ENCODE peak calls at places on chromosome 11, in four cellular contexts. One of them, this sample, is unnamed.

GRCh38 chr11:107732327-107733051 is 20.6 kb upstream of the SLN start:
- DNase-seq in brain microvascular endothelial cell: no peak
- DNase-seq in stomach: no peak
- DNase-seq in bronchial epithelial cell: no peak
- DNase-seq in this sample: no peak

GRCh38 chr11:114604179-114604813 is 8.7 kb upstream of the NXPE4 start:
- DNase-seq in brain microvascular endothelial cell: no peak
- DNase-seq in stomach: no peak
- DNase-seq in bronchial epithelial cell: no peak
- DNase-seq in this sample: no peak

GRCh38 chr11:36056160-36056751 is 112.4 kb downstream of the LDLRAD3 start:
- DNase-seq in brain microvascular endothelial cell: peak
- DNase-seq in stomach: no peak
- DNase-seq in bronchial epithelial cell: peak
- DNase-seq in this sample: no peak

GRCh38 chr11:61745796-61746653 is 6.4 kb upstream of the MYRF start:
- DNase-seq in brain microvascular endothelial cell: no peak
- DNase-seq in stomach: no peak
- DNase-seq in bronchial epithelial cell: no peak
- DNase-seq in this sample: no peak

GRCh38 chr11:77038825-77039326 is 4.7 kb downstream of the B3GNT6 start:
- DNase-seq in brain microvascular endothelial cell: no peak
- DNase-seq in stomach: no peak
- DNase-seq in bronchial epithelial cell: no peak
- DNase-seq in this sample: no peak

GRCh38 chr11:2327032-2327431 is 25.2 kb downstream of the TSPAN32 start:
- DNase-seq in brain microvascular endothelial cell: no peak
- DNase-seq in stomach: no peak
- DNase-seq in bronchial epithelial cell: peak
- DNase-seq in this sample: no peak

GRCh38 chr11:44082645-44083044 is 12.8 kb upstream of the EXT2 start:
- DNase-seq in brain microvascular endothelial cell: no peak
- DNase-seq in stomach: no peak
- DNase-seq in bronchial epithelial cell: no peak
- DNase-seq in this sample: no peak

GRCh38 chr11:94243571-94244229 is 60.7 kb upstream of the IZUMO1R start:
- DNase-seq in brain microvascular endothelial cell: no peak
- DNase-seq in stomach: no peak
- DNase-seq in bronchial epithelial cell: no peak
- DNase-seq in this sample: no peak

GRCh38 chr11:2460540-2461252 is 15.9 kb downstream of the KCNQ1 start:
- DNase-seq in brain microvascular endothelial cell: no peak
- DNase-seq in stomach: peak
- DNase-seq in bronchial epithelial cell: no peak
- DNase-seq in this sample: no peak

GRCh38 chr11:117909611-117910382 is 19.4 kb downstream of the TMPRSS13 start:
- DNase-seq in brain microvascular endothelial cell: no peak
- DNase-seq in stomach: no peak
- DNase-seq in bronchial epithelial cell: no peak
- DNase-seq in this sample: no peak

GRCh38 chr11:45660717-45661416 is 4.6 kb downstream of the CHST1 start:
- DNase-seq in brain microvascular endothelial cell: no peak
- DNase-seq in stomach: no peak
- DNase-seq in bronchial epithelial cell: no peak
- DNase-seq in this sample: no peak

GRCh38 chr11:70203749-70204465 is 811 bp downstream of the FADD start:
- DNase-seq in brain microvascular endothelial cell: peak
- DNase-seq in stomach: peak
- DNase-seq in bronchial epithelial cell: peak
- DNase-seq in this sample: peak

GRCh38 chr11:78351193-78351592 is 66.4 kb downstream of the GAB2 start:
- DNase-seq in brain microvascular endothelial cell: no peak
- DNase-seq in stomach: no peak
- DNase-seq in bronchial epithelial cell: no peak
- DNase-seq in this sample: no peak

GRCh38 chr11:100546714-100547113 is 140.4 kb upstream of the ARHGAP42 start:
- DNase-seq in brain microvascular endothelial cell: peak
- DNase-seq in stomach: no peak
- DNase-seq in bronchial epithelial cell: peak
- DNase-seq in this sample: no peak

GRCh38 chr11:57502870-57503269 is 12.6 kb downstream of the SLC43A1 start:
- DNase-seq in brain microvascular endothelial cell: no peak
- DNase-seq in stomach: no peak
- DNase-seq in bronchial epithelial cell: no peak
- DNase-seq in this sample: no peak

GRCh38 chr11:72189448-72190250 is 2.3 kb upstream of the FOLR1 start:
- DNase-seq in brain microvascular endothelial cell: no peak
- DNase-seq in stomach: no peak
- DNase-seq in bronchial epithelial cell: no peak
- DNase-seq in this sample: no peak

GRCh38 chr11:83721286-83721685 is 435.1 kb upstream of the CCDC90B start:
- DNase-seq in brain microvascular endothelial cell: no peak
- DNase-seq in stomach: no peak
- DNase-seq in bronchial epithelial cell: peak
- DNase-seq in this sample: no peak

GRCh38 chr11:48022445-48022844 is 42.1 kb downstream of the PTPRJ start:
- DNase-seq in brain microvascular endothelial cell: no peak
- DNase-seq in stomach: no peak
- DNase-seq in bronchial epithelial cell: no peak
- DNase-seq in this sample: no peak

GRCh38 chr11:125745979-125746378 is at the start of gene PATE1:
- DNase-seq in brain microvascular endothelial cell: no peak
- DNase-seq in stomach: no peak
- DNase-seq in bronchial epithelial cell: no peak
- DNase-seq in this sample: no peak

GRCh38 chr11:17574141-17574798 is 27.2 kb downstream of the OTOG start:
- DNase-seq in brain microvascular endothelial cell: no peak
- DNase-seq in stomach: no peak
- DNase-seq in bronchial epithelial cell: no peak
- DNase-seq in this sample: no peak

GRCh38 chr11:24760681-24761080 is 263.8 kb downstream of the LUZP2 start:
- DNase-seq in brain microvascular endothelial cell: no peak
- DNase-seq in stomach: no peak
- DNase-seq in bronchial epithelial cell: peak
- DNase-seq in this sample: peak

GRCh38 chr11:73194593-73194992 is 23.5 kb upstream of the P2RY2 start:
- DNase-seq in brain microvascular endothelial cell: no peak
- DNase-seq in stomach: no peak
- DNase-seq in bronchial epithelial cell: peak
- DNase-seq in this sample: no peak

GRCh38 chr11:73196576-73196975 is 21.5 kb upstream of the P2RY2 start:
- DNase-seq in brain microvascular endothelial cell: no peak
- DNase-seq in stomach: no peak
- DNase-seq in bronchial epithelial cell: no peak
- DNase-seq in this sample: no peak

GRCh38 chr11:73197348-73197747 is 20.7 kb upstream of the P2RY2 start:
- DNase-seq in brain microvascular endothelial cell: no peak
- DNase-seq in stomach: no peak
- DNase-seq in bronchial epithelial cell: peak
- DNase-seq in this sample: no peak

GRCh38 chr11:73194034-73194507 is 24.0 kb upstream of the P2RY2 start:
- DNase-seq in brain microvascular endothelial cell: no peak
- DNase-seq in stomach: no peak
- DNase-seq in bronchial epithelial cell: peak
- DNase-seq in this sample: no peak

GRCh38 chr11:73195191-73196007 is 22.7 kb upstream of the P2RY2 start:
- DNase-seq in brain microvascular endothelial cell: peak
- DNase-seq in stomach: peak
- DNase-seq in bronchial epithelial cell: peak
- DNase-seq in this sample: no peak
- H3K4me3 ChIP-seq in brain microvascular endothelial cell: no peak
- H3K4me3 ChIP-seq in stomach: no peak
- H3K4me3 ChIP-seq in bronchial epithelial cell: no peak
- H3K4me3 ChIP-seq in this sample: no peak

GRCh38 chr11:19553683-19554333 is 158.8 kb upstream of the NAV2 start:
- DNase-seq in brain microvascular endothelial cell: peak
- DNase-seq in stomach: peak
- DNase-seq in bronchial epithelial cell: peak
- DNase-seq in this sample: peak

GRCh38 chr11:19555266-19555665 is 157.4 kb upstream of the NAV2 start:
- DNase-seq in brain microvascular endothelial cell: no peak
- DNase-seq in stomach: no peak
- DNase-seq in bronchial epithelial cell: no peak
- DNase-seq in this sample: no peak

GRCh38 chr11:19551454-19551853 is 161.2 kb upstream of the NAV2 start:
- DNase-seq in brain microvascular endothelial cell: no peak
- DNase-seq in stomach: no peak
- DNase-seq in bronchial epithelial cell: no peak
- DNase-seq in this sample: no peak

GRCh38 chr11:19552684-19553083 is 160.0 kb upstream of the NAV2 start:
- DNase-seq in brain microvascular endothelial cell: no peak
- DNase-seq in stomach: no peak
- DNase-seq in bronchial epithelial cell: no peak
- DNase-seq in this sample: no peak

DNA sequence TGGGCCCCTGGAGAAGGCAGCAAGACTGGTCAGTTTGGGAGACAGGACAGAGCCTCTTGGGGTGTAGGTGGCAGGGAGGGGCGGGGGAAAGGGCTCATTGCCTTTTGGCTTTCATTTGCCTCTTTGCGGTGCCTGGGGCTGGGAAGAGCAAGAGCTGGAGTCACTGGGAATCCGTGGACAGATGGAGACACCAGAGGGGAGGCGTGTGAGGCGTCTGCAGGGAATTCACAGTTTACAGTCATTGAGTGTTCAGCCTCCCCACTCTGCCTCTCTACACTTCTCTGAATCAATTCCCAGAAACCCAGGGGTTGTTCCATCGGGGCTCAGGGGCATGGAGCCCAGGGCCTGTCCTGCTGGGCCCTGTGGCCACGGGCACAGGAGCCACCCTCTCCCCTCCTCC is 160.5 kb upstream of the NAV2 start:
- DNase-seq in brain microvascular endothelial cell: no peak
- DNase-seq in stomach: no peak
- DNase-seq in bronchial epithelial cell: no peak
- DNase-seq in this sample: no peak
- H3K4me3 ChIP-seq in brain microvascular endothelial cell: no peak
- H3K4me3 ChIP-seq in stomach: no peak
- H3K4me3 ChIP-seq in bronchial epithelial cell: no peak
- H3K4me3 ChIP-seq in this sample: no peak

GRCh38 chr11:128687321-128687720 is 6.6 kb upstream of the FLI1 start:
- DNase-seq in brain microvascular endothelial cell: no peak
- DNase-seq in stomach: no peak
- DNase-seq in bronchial epithelial cell: peak
- DNase-seq in this sample: peak
- H3K4me3 ChIP-seq in brain microvascular endothelial cell: peak
- H3K4me3 ChIP-seq in stomach: peak
- H3K4me3 ChIP-seq in bronchial epithelial cell: peak
- H3K4me3 ChIP-seq in this sample: peak

GRCh38 chr11:8962827-8963226 is 1.4 kb downstream of the TMEM9B start:
- DNase-seq in brain microvascular endothelial cell: no peak
- DNase-seq in stomach: no peak
- DNase-seq in bronchial epithelial cell: no peak
- DNase-seq in this sample: no peak

GRCh38 chr11:8963569-8964323 is 496 bp downstream of the TMEM9B start:
- DNase-seq in brain microvascular endothelial cell: no peak
- DNase-seq in stomach: peak
- DNase-seq in bronchial epithelial cell: peak
- DNase-seq in this sample: no peak

GRCh38 chr11:8964324-8965320 is at the start of gene TMEM9B:
- DNase-seq in brain microvascular endothelial cell: peak
- DNase-seq in stomach: peak
- DNase-seq in bronchial epithelial cell: peak
- DNase-seq in this sample: peak

GRCh38 chr11:8956860-8957259 is 7.4 kb downstream of the TMEM9B start:
- DNase-seq in brain microvascular endothelial cell: no peak
- DNase-seq in stomach: no peak
- DNase-seq in bronchial epithelial cell: no peak
- DNase-seq in this sample: no peak

DNA sequence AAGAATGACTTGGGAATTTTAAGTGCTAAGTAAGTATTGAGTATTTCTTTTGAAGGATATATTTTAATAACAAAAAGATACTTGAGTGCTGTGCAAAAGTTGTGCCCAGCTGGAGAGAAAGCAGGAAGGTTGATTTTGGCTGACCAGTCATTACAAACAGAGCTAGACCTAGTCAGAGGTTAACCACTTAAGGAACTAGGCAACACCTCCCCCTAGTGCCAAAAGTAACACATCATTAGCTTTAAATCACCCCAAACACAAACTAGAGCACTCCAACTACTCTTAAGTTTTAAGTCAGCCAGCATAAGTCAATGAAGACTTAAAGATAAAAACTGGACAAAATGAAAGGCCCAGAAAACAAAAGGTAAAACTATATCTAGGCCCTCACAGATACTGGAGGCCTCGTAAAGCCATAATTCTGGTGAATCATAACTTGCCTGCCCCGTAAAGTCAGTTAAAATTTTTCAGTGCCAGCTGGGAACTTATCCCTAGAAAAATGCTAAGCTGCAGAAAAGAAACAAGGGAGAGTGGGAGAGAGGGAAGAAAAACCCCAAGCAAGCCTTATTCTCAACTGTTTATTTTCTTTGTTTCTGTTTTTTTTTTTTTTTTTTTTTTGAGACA is 4.6 kb downstream of the TMEM9B start:
- DNase-seq in brain microvascular endothelial cell: peak
- DNase-seq in stomach: no peak
- DNase-seq in bronchial epithelial cell: peak
- DNase-seq in this sample: peak
- H3K4me3 ChIP-seq in brain microvascular endothelial cell: no peak
- H3K4me3 ChIP-seq in stomach: no peak
- H3K4me3 ChIP-seq in bronchial epithelial cell: no peak
- H3K4me3 ChIP-seq in this sample: no peak

This sample was measured in mesenchymal stem cell.